ENCODE peak calls at places on chromosomes 4 and X, in seven cellular contexts. P is K562, Y is HCT116, S is neural progenitor cell, X is endothelial cell of umbilical vein, C is fibroblast of lung, A is mammary epithelial cell. E is an unnamed sample. For H4K20me1, the result is how much of the 10 kb centered on the place peaks cover.

GRCh38 chr4:182578402-182578801 is 335.2 kb downstream of the TENM3 start:
- DNase-seq in P (no peak), A (peak), Y (peak), X (peak), C (peak), S (no peak), E (peak)

GRCh38 chrX:134624046-134624430 is 34.2 kb downstream of the PLAC1 start:
- DNase-seq in P (no peak), A (no peak), C (no peak), S (no peak), X (no peak), Y (no peak), E (no peak)

GRCh38 chrX:154430916-154431315 is 2.4 kb downstream of the ATP6AP1 start:
- DNase-seq in C (no peak), S (no peak), A (no peak), P (no peak), X (no peak), Y (no peak), E (no peak)

GRCh38 chrX:13803116-13803515 is 13.8 kb downstream of the GPM6B start:
- DNase-seq in P (no peak), X (no peak), A (no peak), Y (no peak), C (no peak), S (peak), E (no peak)

GRCh38 chr4:126564283-126564854 is 1068.4 kb upstream of the INTU start:
- DNase-seq in C (no peak), A (no peak), X (no peak), P (no peak), S (no peak), Y (no peak), E (no peak)

GRCh38 chrX:9534686-9535085 is 69.8 kb downstream of the TBL1X start:
- DNase-seq in Y (no peak), X (no peak), P (no peak), A (no peak), C (peak), S (peak), E (no peak)

GRCh38 chr4:150257338-150257737 is 179.1 kb downstream of the DCLK2 start:
- DNase-seq in Y (no peak), X (no peak), C (no peak), A (no peak), S (no peak), P (no peak), E (no peak)

GRCh38 chrX:150049647-150050046 is 111.4 kb upstream of the EOLA2 start:
- DNase-seq in X (peak), Y (no peak), S (no peak), A (no peak), C (peak), P (no peak), E (no peak)

GRCh38 chr4:42104521-42104920 is 47.9 kb downstream of the BEND4 start:
- DNase-seq in Y (no peak), P (no peak), X (no peak), S (peak), A (peak), C (peak), E (no peak)

GRCh38 chrX:39633293-39633692 is 464.5 kb downstream of the BCOR start:
- DNase-seq in S (no peak), C (peak), A (peak), Y (no peak), P (no peak), X (no peak), E (no peak)

GRCh38 chr4:19905006-19905405 is 346.7 kb upstream of the SLIT2 start:
- DNase-seq in S (no peak), C (no peak), Y (no peak), X (no peak), P (no peak), A (no peak), E (no peak)

GRCh38 chr4:173448103-173448502 is 49.2 kb upstream of the SCRG1 start:
- DNase-seq in P (no peak), X (no peak), S (no peak), A (no peak), Y (no peak), C (peak), E (no peak)

GRCh38 chrX:66988331-66988730 is 349.5 kb upstream of the EDA2R start:
- DNase-seq in A (no peak), P (no peak), C (no peak), S (no peak), X (no peak), Y (no peak), E (no peak)

GRCh38 chrX:56728321-56728720 is 722 bp upstream of the NBDY start:
- DNase-seq in A (no peak), X (no peak), P (no peak), Y (no peak), S (no peak), C (peak), E (no peak)

GRCh38 chrX:140503714-140504351 is 1.0 kb downstream of the SOX3 start:
- DNase-seq in P (no peak), Y (no peak), S (peak), X (peak), A (no peak), C (no peak), E (no peak)
- TF ChIP-seq EZH2 in P (no peak), Y (no peak), S (no peak), X (no peak), A (no peak), C (no peak), E (no peak)

GRCh38 chr4:175932116-175932515 is 120.1 kb upstream of the GPM6A start:
- DNase-seq in X (no peak), C (no peak), A (no peak), Y (no peak), S (no peak), P (no peak), E (no peak)

GRCh38 chr4:175927121-175927520 is 115.1 kb upstream of the GPM6A start:
- DNase-seq in P (no peak), S (no peak), X (no peak), A (peak), C (no peak), Y (no peak), E (no peak)

GRCh38 chr4:175929932-175930331 is 117.9 kb upstream of the GPM6A start:
- DNase-seq in Y (no peak), X (no peak), C (no peak), A (no peak), P (no peak), S (no peak), E (no peak)

GRCh38 chr4:175930471-175930870 is 118.4 kb upstream of the GPM6A start:
- DNase-seq in C (no peak), P (no peak), A (no peak), X (no peak), S (no peak), Y (no peak), E (no peak)

GRCh38 chr4:175929441-175929840 is 117.4 kb upstream of the GPM6A start:
- DNase-seq in C (no peak), P (no peak), X (no peak), S (no peak), A (no peak), Y (no peak), E (no peak)
- H4K20me1 ChIP-seq in C (under half), P (under half), X (under half), S (under half), A (under half), Y (under half), E (under half)

DNA sequence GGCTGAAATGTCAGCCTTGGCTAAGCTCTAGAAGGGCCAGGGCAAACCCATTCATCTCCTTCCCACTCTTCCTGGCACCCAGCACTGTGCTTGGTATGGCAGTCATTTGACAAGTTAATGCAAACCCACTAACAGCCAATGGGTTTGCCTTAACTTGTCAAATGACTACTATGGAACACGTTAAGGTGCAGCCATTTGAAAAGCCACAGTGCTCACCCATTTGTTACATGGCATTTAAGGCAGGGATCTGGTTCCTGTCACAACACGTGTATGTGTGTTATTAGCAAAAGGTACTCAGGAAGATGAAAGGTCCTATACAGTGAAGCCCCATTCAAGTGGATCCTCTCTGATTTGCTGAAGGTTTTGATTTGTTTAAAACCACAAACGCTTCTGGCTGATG is 7.2 kb downstream of the CRMP1 start:
- DNase-seq in Y (no peak), C (no peak), S (no peak), X (no peak), P (no peak), A (no peak), E (no peak)
- H3K9ac ChIP-seq in Y (no peak), C (no peak), S (no peak), X (no peak), P (no peak), A (no peak), E (no peak)

GRCh38 chr4:109559983-109560686 is at the start of gene MCUB:
- DNase-seq in A (peak), S (peak), P (peak), C (peak), X (peak), Y (peak), E (no peak)
- TF ChIP-seq EZH2 in A (no peak), S (peak), P (no peak), C (no peak), X (no peak), Y (no peak), E (no peak)

GRCh38 chr4:39456946-39457763 is 1.6 kb downstream of the RPL9 start:
- DNase-seq in S (no peak), Y (no peak), X (no peak), C (no peak), P (no peak), A (no peak), E (no peak)
- H4K20me1 ChIP-seq in S (half or more), Y (under half), X (under half), C (under half), P (under half), A (under half), E (under half)

GRCh38 chr4:77697860-77698599 is 92.4 kb downstream of the CXCL13 start:
- DNase-seq in A (peak), P (no peak), X (peak), S (peak), C (peak), Y (peak), E (no peak)
- H3K9ac ChIP-seq in A (no peak), P (no peak), X (no peak), S (no peak), C (no peak), Y (no peak), E (no peak)

DNA sequence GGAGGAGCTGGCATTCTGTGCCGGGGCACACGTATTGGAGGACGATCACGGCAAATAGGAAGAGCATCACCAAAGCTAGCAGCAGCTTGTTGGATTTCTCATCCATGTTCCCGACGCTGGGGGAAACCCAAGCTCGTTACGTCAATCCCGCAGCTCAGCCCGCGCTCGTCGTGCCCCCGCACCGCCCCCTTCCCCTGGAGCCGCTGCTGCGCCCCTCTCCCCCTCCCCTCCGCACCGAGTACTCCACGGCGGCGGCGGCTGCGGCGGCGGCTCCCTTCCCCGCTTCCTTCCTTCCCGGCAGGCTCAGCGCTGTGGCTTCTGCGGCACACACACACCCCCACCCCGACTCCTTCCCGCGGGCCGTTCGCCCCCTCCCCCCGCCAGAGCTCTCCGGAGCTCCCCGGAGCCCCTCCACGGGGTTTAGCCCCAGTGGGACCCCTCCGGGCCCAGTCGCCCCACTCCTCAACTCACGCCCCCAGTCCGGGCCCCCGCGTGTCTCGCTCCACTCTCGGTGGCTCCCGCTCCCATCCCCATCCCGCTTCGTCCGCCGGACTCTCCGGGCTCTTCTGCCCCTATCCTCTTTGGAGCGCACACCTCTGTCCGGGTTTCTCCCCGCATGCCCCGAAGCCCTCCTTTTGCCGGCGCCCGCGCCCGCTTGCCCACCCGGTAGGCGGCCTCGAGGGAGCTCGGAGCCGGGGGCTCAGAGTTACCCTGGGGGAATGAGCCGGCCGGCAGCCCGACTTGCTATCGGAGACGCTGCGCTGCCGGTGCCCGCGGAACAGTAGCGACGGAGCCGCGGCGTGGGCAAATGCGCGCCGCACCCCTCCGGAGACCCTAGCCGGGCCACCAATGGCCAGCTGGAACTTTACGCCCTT is 981 bp downstream of the HS6ST2 start:
- DNase-seq in C (no peak), P (no peak), X (peak), Y (no peak), A (no peak), S (peak), E (no peak)
- TF ChIP-seq EZH2 in C (no peak), P (no peak), X (no peak), Y (no peak), A (no peak), S (no peak), E (no peak)

GRCh38 chr4:36227913-36228312 is 16.4 kb downstream of the ARAP2 start:
- DNase-seq in Y (no peak), A (no peak), C (no peak), S (no peak), X (no peak), P (no peak), E (no peak)
- H4K20me1 ChIP-seq in Y (under half), A (under half), C (under half), S (under half), X (under half), P (under half), E (under half)

E was measured in keratinocyte.